ENCODE peak calls at places on chromosomes 11 and 22, in six cellular contexts. B, A, H, K, Y and V are unnamed samples.
A peak's percentile ranks its signal among the peaks of the same experiment; 100 is the strongest.

GRCh38 chr11:69048056-69048717 is 545 bp upstream of the TPCN2 start:
- DNase-seq in B (no peak), Y (no peak), A (no peak), H (no peak), K (no peak), V (no peak)

GRCh38 chr22:24801906-24802504 is 4.0 kb upstream of the SGSM1 start:
- DNase-seq in A (no peak), Y (no peak), K (no peak), H (no peak), B (no peak), V (no peak)

GRCh38 chr22:17920992-17921650 is 103.2 kb downstream of the MICAL3 start:
- DNase-seq in B (no peak), H (no peak), K (no peak), A (no peak), Y (no peak), V (no peak)

GRCh38 chr11:45925550-45925949 is 3.1 kb downstream of the LARGE2 start:
- DNase-seq in A (no peak), H (no peak), K (no peak), Y (no peak), B (no peak), V (no peak)

GRCh38 chr11:8720376-8720775 is 37.8 kb downstream of the RPL27A start:
- DNase-seq in H (no peak), B (no peak), Y (no peak), K (no peak), A (no peak), V (no peak)

GRCh38 chr11:116078101-116078561 is 573.9 kb upstream of the CADM1 start:
- DNase-seq in K (no peak), B (no peak), H (no peak), A (no peak), Y (peak; percentile 22), V (no peak)

GRCh38 chr11:24163146-24163545 is 333.7 kb upstream of the LUZP2 start:
- DNase-seq in B (no peak), Y (no peak), A (no peak), H (no peak), K (no peak), V (peak; percentile 61)

GRCh38 chr11:117882539-117882938 is 6.1 kb upstream of the FXYD6 start:
- DNase-seq in B (no peak), Y (no peak), A (no peak), H (no peak), K (no peak), V (no peak)

GRCh38 chr11:73384871-73385692 is 8.9 kb downstream of the RELT start:
- DNase-seq in Y (no peak), K (no peak), A (no peak), B (peak; percentile 93), H (no peak), V (no peak)

GRCh38 chr22:45007946-45008852 is 1.6 kb downstream of the PHF21B start:
- DNase-seq in A (no peak), K (no peak), B (no peak), Y (peak; percentile 41), H (peak; percentile 24), V (no peak)

GRCh38 chr11:9276571-9276970 is 11.4 kb upstream of the DENND5A start:
- DNase-seq in A (no peak), H (no peak), Y (no peak), B (no peak), K (no peak), V (no peak)

GRCh38 chr22:17596226-17596625 is 32.3 kb downstream of the ATP6V1E1 start:
- DNase-seq in Y (no peak), B (no peak), A (no peak), H (no peak), K (no peak), V (no peak)

GRCh38 chr11:94183886-94184264 is 55.2 kb downstream of the PANX1 start:
- DNase-seq in A (peak; percentile 37), Y (peak; percentile 69), K (no peak), H (peak; percentile 64), B (no peak), V (peak; percentile 47)

GRCh38 chr11:74749127-74749964 is 697 bp downstream of the RNF169 start:
- DNase-seq in B (peak; percentile 59), A (no peak), K (no peak), Y (peak; percentile 25), H (peak; percentile 41), V (no peak)

GRCh38 chr22:22684605-22685561 is 40.5 kb downstream of the GGTLC2 start:
- DNase-seq in H (peak; percentile 37), B (no peak), Y (no peak), K (no peak), A (no peak), V (peak; percentile 15)

GRCh38 chr11:40295466-40295865 is 1164.0 kb downstream of the LRRC4C start:
- DNase-seq in B (no peak), Y (no peak), K (no peak), H (no peak), A (no peak), V (no peak)

GRCh38 chr11:898540-899190 is 11.9 kb downstream of the CHID1 start:
- DNase-seq in H (no peak), B (no peak), Y (no peak), A (no peak), K (no peak), V (no peak)

GRCh38 chr22:44179196-44179988 is 1.3 kb upstream of the PARVG start:
- DNase-seq in B (no peak), H (no peak), K (no peak), A (no peak), Y (no peak), V (no peak)

GRCh38 chr11:119742263-119742861 is 13.4 kb upstream of the NECTIN1 start:
- DNase-seq in B (no peak), K (no peak), Y (peak; percentile 55), A (no peak), H (peak; percentile 37), V (no peak)

GRCh38 chr11:108093128-108093904 is 28.1 kb upstream of the ACAT1 start:
- DNase-seq in H (no peak), Y (no peak), K (no peak), B (no peak), A (no peak), V (no peak)

GRCh38 chr11:1774886-1775285 is 11.2 kb upstream of the CTSD start:
- DNase-seq in B (no peak), H (no peak), K (no peak), A (no peak), Y (no peak), V (no peak)

GRCh38 chr11:116427903-116428637 is 344.7 kb downstream of the BUD13 start:
- DNase-seq in A (no peak), B (no peak), K (no peak), H (no peak), Y (no peak), V (no peak)

GRCh38 chr11:70725786-70726185 is 327.5 kb downstream of the CTTN start:
- DNase-seq in K (no peak), A (no peak), H (no peak), B (no peak), Y (no peak), V (no peak)

GRCh38 chr22:32648486-32648885 is 153.0 kb upstream of the TIMP3 start:
- DNase-seq in H (no peak), K (no peak), A (no peak), B (no peak), Y (no peak), V (no peak)

GRCh38 chr11:65546217-65546958 is 11.8 kb downstream of the LTBP3 start:
- DNase-seq in B (peak; percentile 85), A (peak; percentile 84), K (no peak), H (peak; percentile 91), Y (peak; percentile 80), V (no peak)

GRCh38 chr11:70389191-70389590 is 9.1 kb upstream of the CTTN start:
- DNase-seq in A (no peak), B (no peak), K (no peak), Y (no peak), H (no peak), V (no peak)

GRCh38 chr11:124329787-124330478 is 9.9 kb upstream of the OR8D2 start:
- DNase-seq in K (no peak), A (no peak), B (peak; percentile 8), Y (no peak), H (no peak), V (no peak)
- TF ChIP-seq CTCF in K (no peak), A (no peak), B (no peak), Y (no peak), H (no peak), V (no peak)

DNA sequence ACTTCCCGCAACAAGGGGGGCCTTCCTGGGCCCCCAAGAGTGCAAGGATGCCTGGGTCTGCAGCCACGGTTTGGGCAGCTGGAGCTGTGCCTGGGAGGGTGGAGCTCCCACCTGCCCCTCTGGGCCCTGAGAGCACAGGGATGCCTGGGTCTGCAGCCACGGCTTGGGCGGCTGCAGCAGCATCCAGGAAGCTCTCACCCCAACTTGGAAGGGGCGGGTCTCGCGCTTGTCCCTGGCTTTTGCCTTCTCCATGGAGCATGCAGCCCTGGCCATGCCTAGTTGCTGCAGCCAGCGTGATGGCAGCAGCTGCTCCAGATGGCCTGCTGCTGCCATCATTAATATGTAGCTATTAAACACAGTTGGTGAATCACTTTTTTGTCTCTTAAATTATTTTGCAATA is 35.4 kb downstream of the NAGA start:
- DNase-seq in H (no peak), Y (no peak), A (no peak), K (no peak), B (no peak), V (no peak)
- TF ChIP-seq CTCF in H (no peak), Y (no peak), A (no peak), K (no peak), B (no peak), V (no peak)

GRCh38 chr22:38967451-38968450 is 10.3 kb downstream of the APOBEC3A start:
- DNase-seq in K (no peak), Y (no peak), B (peak; percentile 82), H (no peak), A (no peak), V (no peak)

GRCh38 chr22:38971202-38971601 is 10.9 kb upstream of the APOBEC3B start:
- DNase-seq in B (no peak), H (no peak), K (no peak), Y (no peak), A (no peak), V (no peak)

GRCh38 chr22:38968801-38969200 is 11.4 kb downstream of the APOBEC3A start:
- DNase-seq in A (no peak), Y (no peak), B (no peak), K (no peak), H (no peak), V (no peak)

GRCh38 chr22:38973289-38974169 is 8.6 kb upstream of the APOBEC3B start:
- DNase-seq in B (no peak), K (no peak), H (peak; percentile 47), Y (peak; percentile 62), A (no peak), V (no peak)

GRCh38 chr22:38970548-38970947 is 11.6 kb upstream of the APOBEC3B start:
- DNase-seq in B (no peak), Y (no peak), A (no peak), H (no peak), K (no peak), V (no peak)
- TF ChIP-seq CTCF in B (no peak), Y (no peak), A (no peak), H (no peak), K (no peak), V (no peak)

DNA sequence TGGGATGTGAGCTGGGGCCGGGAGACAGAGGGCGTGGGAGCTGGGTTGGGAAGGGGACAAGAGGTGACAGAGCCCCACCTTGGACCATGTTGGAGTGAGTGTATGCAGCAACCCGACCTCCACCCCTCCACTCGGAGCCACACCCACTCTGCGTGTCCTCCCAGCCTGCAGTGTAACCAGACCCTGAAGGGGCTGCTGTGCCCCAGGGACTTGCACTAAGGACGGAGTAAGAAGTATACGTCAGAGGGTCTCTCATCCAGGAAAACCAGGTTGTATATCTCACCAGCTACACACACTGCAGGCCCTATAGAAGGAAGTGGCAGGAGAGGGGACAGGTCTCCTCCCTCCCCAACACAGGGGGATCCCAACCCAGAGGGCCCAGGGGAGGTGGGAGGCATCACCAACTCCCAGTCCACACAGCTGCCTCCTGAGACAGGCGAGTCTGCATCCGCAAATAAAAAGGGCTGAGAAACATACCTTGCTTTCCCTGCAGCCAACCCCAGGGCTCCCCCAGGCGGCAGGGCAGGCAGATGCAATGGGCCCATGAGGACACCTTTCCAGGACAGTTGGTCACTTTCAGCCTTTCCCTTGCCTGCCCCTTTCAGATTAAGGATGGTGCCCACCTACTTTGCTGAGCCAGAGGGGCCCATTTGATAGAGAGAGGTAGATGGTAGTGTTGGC is 180.2 kb downstream of the BRD1 start:
- DNase-seq in B (no peak), H (no peak), A (no peak), Y (no peak), K (no peak), V (no peak)
- TF ChIP-seq CTCF in B (no peak), H (no peak), A (no peak), Y (no peak), K (no peak), V (no peak)